ENCODE peak calls at places on chromosome 15, in nine cellular contexts. S, K, A, F, Q, W, J, G and I are unnamed samples.
A peak's percentile ranks its signal among the peaks of the same experiment; 100 is the strongest.

GRCh38 chr15:45401665-45402161 is 23.4 kb upstream of the GATM start:
- DNase-seq in K (no peak), W (no peak), F (no peak), G (no peak), S (no peak), J (no peak), Q (no peak), A (no peak), I (no peak)

GRCh38 chr15:31031471-31032064 is 40.1 kb upstream of the MTMR10 start:
- DNase-seq in A (no peak), J (no peak), G (no peak), S (no peak), F (no peak), W (peak; percentile 50), Q (peak; percentile 58), K (no peak), I (peak; percentile 46)

GRCh38 chr15:81410318-81410753 is 36.3 kb upstream of the TMC3 start:
- DNase-seq in K (peak; percentile 23), Q (peak; percentile 54), S (peak; percentile 15), F (no peak), A (peak; percentile 64), W (peak; percentile 88), G (peak; percentile 30), J (no peak), I (no peak)

GRCh38 chr15:60479361-60479684 is 381 bp upstream of the ICE2 start:
- DNase-seq in K (no peak), A (no peak), J (no peak), S (no peak), W (no peak), G (peak; percentile 8), F (no peak), Q (no peak), I (no peak)

GRCh38 chr15:29880886-29881285 is 58.6 kb upstream of the TJP1 start:
- DNase-seq in G (no peak), A (no peak), F (no peak), Q (no peak), S (no peak), J (no peak), W (no peak), K (no peak), I (no peak)

GRCh38 chr15:27043770-27044169 is 72.8 kb downstream of the GABRG3 start:
- DNase-seq in G (no peak), S (no peak), K (no peak), Q (no peak), F (no peak), J (no peak), A (no peak), W (no peak), I (no peak)

GRCh38 chr15:98649996-98650870 is 1.9 kb downstream of the IGF1R start:
- DNase-seq in W (peak; percentile 49), K (peak; percentile 51), S (peak; percentile 49), F (no peak), J (no peak), Q (peak; percentile 37), A (peak; percentile 45), G (peak; percentile 42), I (no peak)

GRCh38 chr15:60379466-60380274 is 18.1 kb downstream of the ANXA2 start:
- DNase-seq in S (no peak), K (peak; percentile 52), W (peak; percentile 97), F (no peak), G (no peak), A (no peak), J (no peak), Q (peak; percentile 84), I (no peak)

GRCh38 chr15:64807051-64807749 is 18.2 kb downstream of the PIF1 start:
- DNase-seq in Q (no peak), F (no peak), K (no peak), J (no peak), W (no peak), A (no peak), S (no peak), G (no peak), I (no peak)